ENCODE peak calls at places on chromosomes 6 and 20, in eight cellular contexts. B is Calu3; T is B cell; E is ovary; G is tibial artery; X is fibroblast of mammary gland; I is AG04450; A is CD4-positive, alpha-beta T cell. V is an unnamed sample.

GRCh38 chr20:44489931-44490330 is 14.3 kb downstream of the TTPAL start:
- DNase-seq in B (no peak), T (no peak), E (no peak), G (no peak), X (no peak), I (no peak), A (no peak), V (peak; percentile 23)

GRCh38 chr6:14638932-14639875 is 521.6 kb downstream of the CD83 start:
- DNase-seq in B (no peak), T (peak; percentile 42), E (no peak), G (no peak), X (peak; percentile 65), I (no peak), A (no peak), V (no peak)

GRCh38 chr6:46468611-46469010 is 22.6 kb downstream of the RCAN2 start:
- DNase-seq in B (no peak), T (no peak), E (no peak), G (no peak), X (no peak), I (no peak), A (no peak), V (no peak)

GRCh38 chr6:149897015-149897697 is 757 bp downstream of the RAET1E start:
- DNase-seq in B (peak; percentile 19), T (no peak), E (peak; percentile 90), G (peak; percentile 97), X (peak; percentile 94), I (peak; percentile 63), A (no peak), V (no peak)

GRCh38 chr6:135534773-135535380 is 37.3 kb upstream of the AHI1 start:
- DNase-seq in B (no peak), T (no peak), E (no peak), G (no peak), X (peak; percentile 54), I (no peak), A (no peak), V (no peak)

GRCh38 chr20:61476956-61477355 is 224.9 kb downstream of the CDH4 start:
- DNase-seq in B (no peak), T (no peak), E (no peak), G (no peak), X (no peak), I (no peak), A (no peak), V (no peak)

GRCh38 chr6:77502966-77503365 is 39.7 kb upstream of the HTR1B start:
- DNase-seq in B (no peak), T (no peak), E (no peak), G (no peak), X (no peak), I (no peak), A (no peak), V (no peak)

GRCh38 chr20:34249291-34249690 is 8.1 kb downstream of the ASIP start:
- DNase-seq in B (no peak), T (no peak), E (no peak), G (no peak), X (peak; percentile 56), I (peak; percentile 21), A (no peak), V (peak; percentile 36)

GRCh38 chr6:46606318-46606717 is 46.3 kb downstream of the CYP39A1 start:
- DNase-seq in B (no peak), T (no peak), E (no peak), G (no peak), X (peak; percentile 5), I (no peak), A (no peak), V (no peak)

GRCh38 chr6:164098857-164099534 is 684.5 kb downstream of the QKI start:
- DNase-seq in B (no peak), T (no peak), E (no peak), G (no peak), X (peak; percentile 43), I (no peak), A (no peak), V (no peak)

GRCh38 chr6:41692080-41692675 is 43.2 kb downstream of the TFEB start:
- DNase-seq in B (no peak), T (no peak), E (no peak), G (no peak), X (no peak), I (no peak), A (no peak), V (no peak)

GRCh38 chr20:58218665-58219341 is 9.7 kb downstream of the ANKRD60 start:
- DNase-seq in B (no peak), T (no peak), E (no peak), G (peak; percentile 51), X (no peak), I (no peak), A (no peak), V (no peak)

GRCh38 chr20:62642666-62643520 is 590 bp downstream of the SLCO4A1 start:
- DNase-seq in B (peak; percentile 74), T (peak; percentile 78), E (peak; percentile 50), G (no peak), X (peak; percentile 17), I (no peak), A (peak; percentile 47), V (peak; percentile 76)

GRCh38 chr6:147015674-147016073 is 188.5 kb upstream of the STXBP5 start:
- DNase-seq in B (no peak), T (no peak), E (no peak), G (no peak), X (no peak), I (no peak), A (no peak), V (no peak)

GRCh38 chr6:147022041-147022440 is 182.2 kb upstream of the STXBP5 start:
- DNase-seq in B (no peak), T (no peak), E (no peak), G (no peak), X (peak; percentile 44), I (no peak), A (no peak), V (no peak)

GRCh38 chr6:147023148-147023547 is 181.1 kb upstream of the STXBP5 start:
- DNase-seq in B (no peak), T (no peak), E (no peak), G (no peak), X (no peak), I (no peak), A (no peak), V (no peak)

GRCh38 chr6:147016440-147016839 is 187.8 kb upstream of the STXBP5 start:
- DNase-seq in B (no peak), T (no peak), E (no peak), G (no peak), X (no peak), I (no peak), A (no peak), V (peak; percentile 2)

DNA sequence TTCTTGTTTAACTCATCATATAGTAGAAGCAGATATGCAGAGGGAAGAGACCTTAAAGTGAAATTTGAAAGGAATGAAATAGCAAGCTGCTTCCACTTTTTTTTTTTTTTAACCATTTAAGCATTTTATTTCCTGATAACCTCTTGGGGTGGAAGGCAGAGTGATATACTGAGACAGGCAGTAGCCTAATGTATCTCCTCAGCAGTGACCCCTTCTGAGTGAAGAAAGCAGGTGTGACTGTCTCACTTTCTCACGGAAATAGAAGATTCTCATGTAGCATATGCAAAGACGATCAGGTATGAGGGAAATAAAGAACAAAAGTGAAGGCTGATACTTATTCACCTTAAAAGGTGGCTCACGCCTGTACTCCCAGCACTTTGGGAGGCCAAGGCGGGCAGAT is 187.1 kb upstream of the STXBP5 start:
- DNase-seq in B (no peak), T (no peak), E (no peak), G (no peak), X (no peak), I (no peak), A (no peak), V (no peak)
- TF ChIP-seq CTCF in B (no peak), T (no peak), E (no peak), G (no peak), X (no peak), I (no peak), A (no peak), V (no peak)

GRCh38 chr20:4014031-4014474 is 1.3 kb downstream of the RNF24 start:
- DNase-seq in B (peak; percentile 60), T (peak; percentile 30), E (no peak), G (no peak), X (peak; percentile 88), I (peak; percentile 47), A (peak; percentile 27), V (peak; percentile 24)
- TF ChIP-seq CTCF in B (peak; percentile 42), T (peak; percentile 25), E (peak; percentile 43), G (no peak), X (peak; percentile 81), I (peak; percentile 81), A (peak; percentile 71), V (peak; percentile 17)

DNA sequence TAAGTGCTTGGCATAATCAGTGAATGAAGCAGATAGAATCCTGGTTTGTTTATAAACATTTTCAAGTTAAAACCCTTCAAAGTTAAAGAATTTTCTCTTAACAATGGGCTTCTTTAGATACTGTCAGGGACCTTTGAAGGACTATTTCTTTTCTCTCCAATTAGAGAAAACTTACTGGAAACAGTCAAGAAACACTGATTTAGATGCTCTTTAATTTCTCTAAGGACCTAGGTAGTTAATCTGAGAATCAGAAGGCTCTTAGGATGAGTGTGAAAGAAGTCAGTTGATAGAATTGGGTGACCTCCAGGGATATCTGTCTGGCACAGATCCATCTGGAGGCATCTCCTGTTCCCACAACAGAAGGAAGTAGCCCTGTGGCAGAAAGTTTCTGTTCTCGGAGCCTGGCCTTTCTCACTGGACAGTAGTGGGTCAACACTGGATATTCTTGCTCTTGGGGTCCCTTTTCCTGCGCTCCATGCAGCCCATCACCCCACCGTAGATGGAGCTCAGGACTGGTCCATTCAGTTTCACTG is 22.5 kb downstream of the KIAA0408 start:
- DNase-seq in B (no peak), T (no peak), E (no peak), G (no peak), X (peak; percentile 11), I (no peak), A (no peak), V (no peak)
- TF ChIP-seq CTCF in B (no peak), T (no peak), E (no peak), G (no peak), X (no peak), I (no peak), A (no peak), V (no peak)

GRCh38 chr20:24918579-24919566 is 30.2 kb upstream of the CST7 start:
- DNase-seq in B (no peak), T (no peak), E (peak; percentile 52), G (no peak), X (no peak), I (no peak), A (no peak), V (no peak)
- TF ChIP-seq CTCF in B (no peak), T (peak; percentile 26), E (no peak), G (no peak), X (no peak), I (no peak), A (no peak), V (no peak)

GRCh38 chr6:43308101-43308989 is at the start of gene CRIP3:
- DNase-seq in B (peak; percentile 74), T (peak; percentile 69), E (peak; percentile 50), G (no peak), X (peak; percentile 56), I (no peak), A (peak; percentile 38), V (peak; percentile 68)
- TF ChIP-seq CTCF in B (peak; percentile 74), T (peak; percentile 74), E (no peak), G (no peak), X (peak; percentile 17), I (peak; percentile 33), A (peak; percentile 54), V (peak; percentile 49)

DNA sequence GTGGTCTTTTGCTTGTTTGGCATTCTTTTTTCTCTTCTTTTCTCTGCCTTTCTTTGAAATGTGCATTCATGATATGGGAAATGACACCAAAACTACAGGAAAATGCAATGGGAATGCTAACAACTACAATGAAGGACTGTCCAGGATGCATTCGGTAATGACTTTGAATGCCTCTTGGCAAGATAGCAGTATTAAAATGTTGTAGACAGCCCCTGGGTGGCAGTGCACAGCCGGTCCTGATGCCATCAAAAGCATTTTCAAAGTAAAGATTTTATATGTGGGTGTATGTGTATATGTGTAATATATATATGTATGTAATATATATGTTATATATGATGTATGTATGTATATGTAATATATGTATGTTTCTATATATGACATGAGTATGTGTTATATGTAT is 218.9 kb upstream of the MMS22L start:
- DNase-seq in B (no peak), T (no peak), E (no peak), G (no peak), X (no peak), I (no peak), A (no peak), V (no peak)
- TF ChIP-seq CTCF in B (no peak), T (no peak), E (no peak), G (no peak), X (no peak), I (no peak), A (no peak), V (no peak)